ENCODE peak calls at places on chromosomes 3 and 15, in eight cellular contexts. J is left colon; S is effector CD4-positive, alpha-beta T cell; Z is T-helper 22 cell; Q is NCI-H774; F is brain pericyte; R is T-helper 1 cell; N is amygdala. D is an unnamed sample.

GRCh38 chr3:10609134-10609533 is 103.7 kb upstream of the ATP2B2 start:
- DNase-seq in J (no peak), S (no peak), Z (no peak), Q (no peak), F (no peak), R (no peak), N (peak), D (no peak)

GRCh38 chr15:61051570-61052031 is 177.5 kb downstream of the RORA start:
- DNase-seq in J (no peak), S (no peak), Z (no peak), Q (no peak), F (peak), R (no peak), N (peak), D (no peak)

GRCh38 chr3:4821331-4821730 is 157.9 kb upstream of the BHLHE40 start:
- DNase-seq in J (no peak), S (no peak), Z (no peak), Q (no peak), F (no peak), R (no peak), N (no peak), D (no peak)

GRCh38 chr3:129106320-129106719 is 15.3 kb downstream of the RAB43 start:
- DNase-seq in J (no peak), S (no peak), Z (no peak), Q (no peak), F (no peak), R (no peak), N (no peak), D (no peak)

GRCh38 chr3:81363816-81364215 is 397.6 kb downstream of the GBE1 start:
- DNase-seq in J (no peak), S (no peak), Z (no peak), Q (no peak), F (no peak), R (no peak), N (no peak), D (no peak)

GRCh38 chr3:5754602-5755001 is 567.1 kb downstream of the EDEM1 start:
- DNase-seq in J (no peak), S (no peak), Z (no peak), Q (no peak), F (no peak), R (no peak), N (no peak), D (no peak)

GRCh38 chr15:64895285-64896065 is 16.2 kb upstream of the ANKDD1A start:
- DNase-seq in J (no peak), S (peak), Z (peak), Q (no peak), F (no peak), R (peak), N (no peak), D (no peak)

GRCh38 chr15:52148409-52148808 is 35.8 kb upstream of the BCL2L10 start:
- DNase-seq in J (no peak), S (no peak), Z (no peak), Q (no peak), F (no peak), R (no peak), N (no peak), D (no peak)

GRCh38 chr15:70032509-70032908 is 65.2 kb downstream of the TLE3 start:
- DNase-seq in J (no peak), S (no peak), Z (no peak), Q (no peak), F (no peak), R (no peak), N (no peak), D (no peak)

GRCh38 chr15:92655178-92655995 is at the start of gene FAM174B:
- DNase-seq in J (peak), S (no peak), Z (no peak), Q (peak), F (no peak), R (peak), N (no peak), D (no peak)

GRCh38 chr3:11480663-11481298 is 162.9 kb downstream of the VGLL4 start:
- DNase-seq in J (peak), S (no peak), Z (no peak), Q (no peak), F (no peak), R (no peak), N (no peak), D (no peak)

GRCh38 chr3:45486926-45487325 is 98.5 kb downstream of the LARS2 start:
- DNase-seq in J (no peak), S (no peak), Z (no peak), Q (no peak), F (no peak), R (no peak), N (no peak), D (no peak)

GRCh38 chr3:171981271-171981605 is 58.1 kb upstream of the FNDC3B start:
- DNase-seq in J (no peak), S (no peak), Z (no peak), Q (no peak), F (no peak), R (no peak), N (no peak), D (no peak)

GRCh38 chr3:127065138-127065427 is 82.2 kb downstream of the PLXNA1 start:
- DNase-seq in J (no peak), S (no peak), Z (no peak), Q (no peak), F (no peak), R (no peak), N (no peak), D (no peak)

GRCh38 chr15:50773389-50773788 is 7.9 kb upstream of the SPPL2A start:
- DNase-seq in J (no peak), S (no peak), Z (no peak), Q (no peak), F (no peak), R (no peak), N (no peak), D (no peak)

GRCh38 chr15:36497903-36498302 is 81.5 kb upstream of the CDIN1 start:
- DNase-seq in J (no peak), S (no peak), Z (no peak), Q (no peak), F (no peak), R (no peak), N (no peak), D (no peak)

GRCh38 chr3:148601766-148602685 is 95.7 kb upstream of the AGTR1 start:
- DNase-seq in J (no peak), S (no peak), Z (no peak), Q (no peak), F (peak), R (no peak), N (no peak), D (no peak)